ENCODE peak calls at places on chromosome 3, in seven cellular contexts. A is Right ventricle myocardium inferior; R is CD8-positive, alpha-beta T cell; D is G401; O is NAMALWA; V is HS-5; F is kidney tubule cell. W is an unnamed sample.

GRCh38 chr3:50483374-50483773 is 20.1 kb downstream of the CACNA2D2 start:
- DNase-seq in O (no peak), R (no peak), D (no peak), A (no peak), F (no peak), V (no peak), W (no peak)

GRCh38 chr3:121748638-121749275 is 784 bp downstream of the GOLGB1 start:
- DNase-seq in A (no peak), O (peak), R (no peak), F (peak), D (peak), V (no peak), W (no peak)

GRCh38 chr3:29481969-29482767 is 201.3 kb downstream of the RBMS3 start:
- DNase-seq in R (no peak), F (no peak), V (no peak), D (no peak), A (no peak), O (no peak), W (no peak)

GRCh38 chr3:71454513-71455423 is 128.8 kb downstream of the FOXP1 start:
- DNase-seq in V (no peak), O (peak), R (no peak), F (no peak), D (no peak), A (no peak), W (no peak)

GRCh38 chr3:58725326-58725853 is 58.8 kb upstream of the FAM3D start:
- DNase-seq in V (no peak), R (no peak), A (no peak), O (no peak), D (no peak), F (no peak), W (no peak)

GRCh38 chr3:52327486-52328290 is 11.6 kb downstream of the DNAH1 start:
- DNase-seq in A (no peak), F (no peak), O (no peak), D (no peak), R (no peak), V (no peak), W (no peak)

GRCh38 chr3:60954049-60954448 is 297.2 kb downstream of the FHIT start:
- DNase-seq in F (peak), A (no peak), D (no peak), R (no peak), O (no peak), V (peak), W (no peak)

GRCh38 chr3:65811917-65812316 is 226.8 kb downstream of the MAGI1 start:
- DNase-seq in D (no peak), R (no peak), A (no peak), O (no peak), F (no peak), V (no peak), W (no peak)

GRCh38 chr3:16993227-16993626 is 108.5 kb downstream of the PLCL2 start:
- DNase-seq in F (peak), A (no peak), D (no peak), O (no peak), R (no peak), V (peak), W (no peak)

GRCh38 chr3:116849261-116849688 is 139.7 kb downstream of the TUSC7 start:
- DNase-seq in A (no peak), F (no peak), O (no peak), D (no peak), V (no peak), R (no peak), W (no peak)

GRCh38 chr3:37197810-37198371 is 23.5 kb upstream of the LRRFIP2 start:
- DNase-seq in A (no peak), R (no peak), D (peak), O (no peak), F (peak), V (peak), W (no peak)

GRCh38 chr3:18237251-18238005 is 187.7 kb downstream of the SATB1 start:
- DNase-seq in R (no peak), F (peak), O (no peak), D (no peak), V (peak), A (no peak), W (peak)

GRCh38 chr3:122742234-122742633 is 51.4 kb downstream of the HSPBAP1 start:
- DNase-seq in O (no peak), R (no peak), A (no peak), F (no peak), V (no peak), D (no peak), W (no peak)

GRCh38 chr3:102225407-102226132 is 209.2 kb upstream of the ZPLD1 start:
- DNase-seq in A (no peak), D (peak), V (peak), R (no peak), O (peak), F (peak), W (peak)

GRCh38 chr3:54349231-54349647 is 226.9 kb downstream of the CACNA2D3 start:
- DNase-seq in R (no peak), O (no peak), D (no peak), V (no peak), A (no peak), F (no peak), W (no peak)

GRCh38 chr3:65639444-65639843 is 399.3 kb downstream of the MAGI1 start:
- DNase-seq in F (no peak), R (no peak), A (no peak), O (no peak), V (no peak), D (no peak), W (no peak)

GRCh38 chr3:106457278-106458210 is 588.7 kb upstream of the CBLB start:
- DNase-seq in R (no peak), O (no peak), V (peak), D (peak), F (peak), A (no peak), W (peak)

GRCh38 chr3:64621726-64622400 is 65.9 kb downstream of the ADAMTS9 start:
- DNase-seq in D (no peak), R (no peak), O (no peak), A (no peak), F (no peak), V (no peak), W (no peak)

GRCh38 chr3:191330309-191330712 is at the start of gene UTS2B:
- DNase-seq in R (no peak), A (no peak), D (no peak), O (peak), F (peak), V (peak), W (peak)

GRCh38 chr3:112813723-112814171 is 32.9 kb downstream of the CD200R1L start:
- DNase-seq in O (peak), A (no peak), F (peak), V (no peak), R (no peak), D (no peak), W (no peak)

GRCh38 chr3:167684389-167684993 is 30.7 kb upstream of the WDR49 start:
- DNase-seq in F (peak), V (peak), O (peak), R (no peak), A (no peak), D (peak), W (peak)

GRCh38 chr3:129045675-129046036 is 14.9 kb upstream of the GP9 start:
- DNase-seq in D (peak), V (no peak), R (peak), F (no peak), O (no peak), A (no peak), W (no peak)

GRCh38 chr3:160828880-160829279 is 72.8 kb downstream of the PPM1L start:
- DNase-seq in A (no peak), F (no peak), V (no peak), D (no peak), R (no peak), O (no peak), W (no peak)

GRCh38 chr3:51280171-51280570 is 104.9 kb upstream of the MANF start:
- DNase-seq in V (no peak), R (no peak), F (no peak), D (no peak), O (no peak), A (no peak), W (no peak)

GRCh38 chr3:188901671-188902331 is 270.0 kb upstream of the TPRG1 start:
- DNase-seq in D (no peak), O (no peak), A (no peak), R (no peak), F (no peak), V (no peak), W (no peak)

GRCh38 chr3:60839242-60839641 is 412.0 kb downstream of the FHIT start:
- DNase-seq in A (no peak), O (no peak), R (no peak), F (peak), V (no peak), D (peak), W (no peak)

GRCh38 chr3:123396171-123397049 is 52.5 kb downstream of the ADCY5 start:
- DNase-seq in F (peak), A (peak), R (no peak), V (no peak), D (no peak), O (no peak), W (no peak)

GRCh38 chr3:188528390-188528789 is 374.4 kb downstream of the LPP start:
- DNase-seq in F (no peak), A (no peak), D (no peak), V (no peak), O (no peak), R (no peak), W (no peak)

W was measured in non-pigmented ciliary epithelial cell.